ENCODE peak calls at places on chromosome 3, in six cellular contexts. B is upper lobe of right lung, N is heart right ventricle, R is ovary, H is substantia nigra, E is endodermal cell. W is an unnamed sample.

GRCh38 chr3:160150066-160150465 is 75.2 kb upstream of the C3orf80 start:
- DNase-seq in B (no peak), N (no peak), R (no peak), H (no peak), E (no peak), W (no peak)

GRCh38 chr3:197312431-197312830 is 14.0 kb upstream of the DLG1 start:
- DNase-seq in B (no peak), N (no peak), R (no peak), H (no peak), E (no peak), W (no peak)

GRCh38 chr3:123202451-123202850 is 708 bp downstream of the SEC22A start:
- DNase-seq in B (no peak), N (no peak), R (no peak), H (no peak), E (peak; percentile 65), W (no peak)

GRCh38 chr3:26579126-26579525 is 43.4 kb upstream of the LRRC3B start:
- DNase-seq in B (no peak), N (no peak), R (no peak), H (no peak), E (no peak), W (no peak)

GRCh38 chr3:170802164-170803151 is 67.5 kb downstream of the RPL22L1 start:
- DNase-seq in B (no peak), N (no peak), R (no peak), H (no peak), E (peak; percentile 62), W (no peak)

GRCh38 chr3:18264331-18264730 is 160.8 kb downstream of the SATB1 start:
- DNase-seq in B (no peak), N (no peak), R (no peak), H (no peak), E (no peak), W (no peak)

GRCh38 chr3:194034556-194035336 is 101.2 kb upstream of the HES1 start:
- DNase-seq in B (no peak), N (no peak), R (no peak), H (no peak), E (peak; percentile 52), W (no peak)

GRCh38 chr3:69368129-69368741 is 17.7 kb downstream of the FRMD4B start:
- DNase-seq in B (no peak), N (no peak), R (no peak), H (no peak), E (no peak), W (no peak)

GRCh38 chr3:79517766-79518413 is 249.9 kb downstream of the ROBO1 start:
- DNase-seq in B (no peak), N (no peak), R (no peak), H (no peak), E (peak; percentile 64), W (no peak)

GRCh38 chr3:109005443-109005842 is 51.8 kb upstream of the GUCA1C start:
- DNase-seq in B (no peak), N (no peak), R (no peak), H (no peak), E (no peak), W (no peak)

GRCh38 chr3:36444909-36445308 is 64.6 kb downstream of the STAC start:
- DNase-seq in B (no peak), N (no peak), R (no peak), H (no peak), E (no peak), W (no peak)

GRCh38 chr3:169772530-169772950 is 656 bp upstream of the MYNN start:
- DNase-seq in B (peak; percentile 83), N (peak; percentile 61), R (peak; percentile 80), H (peak; percentile 87), E (peak; percentile 88), W (peak; percentile 78)

GRCh38 chr3:144670560-144670959 is 698.9 kb downstream of the DIPK2A start:
- DNase-seq in B (no peak), N (no peak), R (no peak), H (no peak), E (no peak), W (no peak)

GRCh38 chr3:109702252-109702651 is 364.9 kb upstream of the DPPA4 start:
- DNase-seq in B (no peak), N (no peak), R (no peak), H (no peak), E (no peak), W (no peak)

GRCh38 chr3:16838561-16838960 is 46.2 kb upstream of the PLCL2 start:
- DNase-seq in B (no peak), N (peak; percentile 27), R (no peak), H (no peak), E (no peak), W (no peak)

GRCh38 chr3:181311186-181311585 is 321.6 kb upstream of the DNAJC19 start:
- DNase-seq in B (no peak), N (no peak), R (no peak), H (no peak), E (no peak), W (no peak)

GRCh38 chr3:42886294-42886822 is 10.7 kb upstream of the CYP8B1 start:
- DNase-seq in B (no peak), N (no peak), R (no peak), H (no peak), E (no peak), W (no peak)

GRCh38 chr3:134362670-134363380 is 11.4 kb downstream of the AMOTL2 start:
- DNase-seq in B (peak; percentile 29), N (no peak), R (no peak), H (no peak), E (peak; percentile 62), W (no peak)

GRCh38 chr3:37973250-37974054 is 17.1 kb upstream of the VILL start:
- DNase-seq in B (no peak), N (no peak), R (no peak), H (no peak), E (peak; percentile 41), W (no peak)

GRCh38 chr3:15277861-15278260 is 54.5 kb downstream of the SH3BP5 start:
- DNase-seq in B (no peak), N (no peak), R (no peak), H (no peak), E (no peak), W (no peak)

GRCh38 chr3:109563149-109563548 is 225.8 kb upstream of the DPPA4 start:
- DNase-seq in B (no peak), N (no peak), R (no peak), H (no peak), E (no peak), W (no peak)

GRCh38 chr3:119665954-119666559 is 5.7 kb upstream of the POPDC2 start:
- DNase-seq in B (no peak), N (no peak), R (no peak), H (no peak), E (no peak), W (no peak)

GRCh38 chr3:52454938-52455282 is 494 bp upstream of the NISCH start:
- DNase-seq in B (no peak), N (no peak), R (no peak), H (no peak), E (no peak), W (no peak)

GRCh38 chr3:2392981-2393380 is 294.3 kb downstream of the CNTN4 start:
- DNase-seq in B (no peak), N (no peak), R (no peak), H (no peak), E (no peak), W (no peak)

DNA sequence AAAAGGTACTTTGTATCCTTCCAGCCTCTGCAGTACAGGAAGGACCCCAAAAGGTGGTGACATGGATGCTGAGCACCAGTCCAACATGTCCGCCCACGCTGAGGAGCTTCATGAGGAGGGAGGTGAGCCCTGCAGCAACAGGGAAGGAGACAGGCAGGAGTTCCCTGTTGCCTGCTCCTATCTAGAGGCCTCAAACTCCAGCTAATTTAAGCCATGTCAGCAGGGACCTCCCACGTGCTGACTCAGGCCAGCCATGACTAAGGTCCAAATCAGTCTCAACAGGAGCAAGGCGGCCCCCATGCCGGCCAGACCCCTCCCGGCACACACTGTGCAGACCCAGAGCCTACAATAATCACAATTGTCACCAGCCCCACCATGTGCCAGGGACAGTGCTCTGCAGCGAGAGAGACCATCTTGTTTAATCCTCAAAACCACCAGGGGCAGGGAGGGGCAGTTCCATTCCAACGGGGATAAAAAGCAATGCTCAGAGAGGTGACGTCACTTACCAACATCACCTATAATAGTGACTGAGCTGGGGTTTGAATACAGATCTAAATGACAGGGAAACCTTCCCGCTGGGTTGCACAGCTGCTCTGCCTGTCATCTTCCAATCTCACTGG is 54.5 kb upstream of the GATA2 start:
- DNase-seq in B (peak; percentile 50), N (no peak), R (no peak), H (no peak), E (no peak), W (no peak)
- H3K27ac ChIP-seq in B (no peak overlapping the region), N (peak overlapping the region; percentile 88), R (no peak overlapping the region), H (no peak overlapping the region), E (no peak overlapping the region), W (no peak overlapping the region)

DNA sequence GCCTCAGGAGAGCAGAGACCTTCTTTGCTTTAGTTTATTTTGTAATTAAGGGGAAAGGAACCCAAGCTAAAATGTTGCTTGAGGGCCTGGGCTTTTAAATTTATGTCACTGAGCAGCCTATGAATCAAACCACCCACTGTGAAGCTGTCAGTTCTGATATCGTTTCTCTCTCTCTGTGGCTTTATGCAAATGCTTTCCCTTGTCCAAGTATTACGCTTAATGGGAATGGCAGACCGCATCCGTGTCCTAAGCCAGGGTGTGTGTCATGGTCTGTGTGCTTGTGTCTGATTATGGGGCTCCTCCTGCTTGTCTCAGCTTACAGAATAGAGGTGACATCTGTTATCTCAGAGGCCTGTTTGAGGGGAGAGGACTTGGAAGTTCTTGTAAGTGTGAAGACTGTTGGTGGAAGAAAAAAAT is 82.4 kb downstream of the EBLN2 start:
- DNase-seq in B (no peak), N (no peak), R (no peak), H (no peak), E (peak; percentile 38), W (no peak)
- H3K27ac ChIP-seq in B (no peak overlapping the region), N (peak overlapping the region; percentile 32), R (peak overlapping the region; percentile 39), H (no peak overlapping the region), E (peak overlapping the region; percentile 65), W (no peak overlapping the region)

DNA sequence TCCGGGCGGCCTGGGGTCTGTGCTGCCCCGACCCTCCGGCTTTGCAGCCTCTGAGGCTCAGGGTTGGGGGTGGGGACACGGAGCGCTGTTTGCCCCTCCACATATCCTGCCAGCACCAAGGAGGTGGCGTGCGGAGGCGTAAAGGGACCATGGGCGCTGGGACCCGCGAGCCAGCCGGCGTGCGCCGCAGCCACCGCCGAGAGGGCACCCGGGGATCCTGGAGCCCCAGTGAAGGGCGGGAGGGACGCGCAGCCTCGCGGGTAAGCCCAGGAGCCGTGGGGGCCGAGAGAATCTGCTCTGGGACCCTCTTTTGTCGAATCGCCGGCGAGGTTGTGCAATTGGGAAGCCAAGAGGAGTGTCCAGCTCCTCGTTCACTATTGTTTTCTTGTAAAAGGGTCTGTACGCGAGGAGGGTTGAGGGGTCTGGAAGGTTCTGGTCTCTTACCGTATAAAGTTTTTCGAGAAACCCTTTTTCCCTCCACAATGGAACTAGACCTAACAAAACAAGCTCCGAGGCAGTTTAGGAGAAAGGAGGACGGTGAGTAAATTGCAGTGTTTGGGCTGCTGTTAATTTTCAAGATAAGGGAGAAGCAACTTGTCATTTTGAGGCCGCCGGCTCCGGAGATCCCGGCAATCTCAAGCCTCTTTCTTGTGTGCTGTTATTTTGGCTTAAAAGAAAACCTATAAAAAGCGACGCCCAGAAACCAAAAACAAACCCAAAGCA is 29.9 kb upstream of the ST3GAL6 start:
- DNase-seq in B (peak; percentile 82), N (peak; percentile 54), R (peak; percentile 27), H (peak; percentile 65), E (no peak), W (peak; percentile 23)
- H3K27ac ChIP-seq in B (peak overlapping the region; percentile 79), N (peak overlapping the region; percentile 90), R (no peak overlapping the region), H (peak overlapping the region; percentile 75), E (no peak overlapping the region), W (peak overlapping the region; percentile 95)

GRCh38 chr3:22284559-22284958 is 533.5 kb upstream of the ZNF385D start:
- DNase-seq in B (no peak), N (no peak), R (no peak), H (no peak), E (no peak), W (no peak)
- H3K27ac ChIP-seq in B (no peak overlapping the region), N (no peak overlapping the region), R (no peak overlapping the region), H (no peak overlapping the region), E (no peak overlapping the region), W (no peak overlapping the region)

GRCh38 chr3:151434151-151434890 is 26.5 kb downstream of the IGSF10 start:
- DNase-seq in B (no peak), N (no peak), R (no peak), H (no peak), E (no peak), W (no peak)
- H3K27ac ChIP-seq in B (no peak overlapping the region), N (no peak overlapping the region), R (no peak overlapping the region), H (no peak overlapping the region), E (no peak overlapping the region), W (no peak overlapping the region)